ENCODE peak calls at places on chromosome 9, in six cellular contexts. B is D341Med, F is kidney glomerular epithelial cell, O is NCI-H345, V is heart right ventricle, E is IMR-90. A is an unnamed sample.

GRCh38 chr9:38687389-38687842 is 32.5 kb downstream of the FAM240B start:
- DNase-seq in B (no peak), V (peak), F (peak), E (no peak), O (no peak), A (no peak)

GRCh38 chr9:31542384-31543055 is 841.9 kb upstream of the ACO1 start:
- DNase-seq in E (peak), V (no peak), B (peak), O (peak), F (peak), A (no peak)

GRCh38 chr9:36141288-36141687 is 4.8 kb downstream of the GLIPR2 start:
- DNase-seq in O (no peak), V (no peak), F (peak), E (peak), B (no peak), A (no peak)

GRCh38 chr9:70600479-70600878 is 186.0 kb upstream of the KLF9 start:
- DNase-seq in F (no peak), E (peak), O (no peak), V (no peak), B (no peak), A (no peak)

GRCh38 chr9:17021379-17021970 is 113.4 kb upstream of the CNTLN start:
- DNase-seq in V (no peak), E (peak), F (no peak), O (no peak), B (no peak), A (no peak)

GRCh38 chr9:5321058-5321457 is 16.5 kb upstream of the RLN2 start:
- DNase-seq in V (no peak), E (peak), O (no peak), F (no peak), B (no peak), A (no peak)

GRCh38 chr9:117783828-117784227 is 79.6 kb downstream of the TLR4 start:
- DNase-seq in F (no peak), V (no peak), O (no peak), E (no peak), B (no peak), A (peak)

GRCh38 chr9:130805510-130806387 is 29.3 kb upstream of the ABL1 start:
- DNase-seq in E (peak), B (no peak), O (no peak), F (no peak), V (no peak), A (no peak)

GRCh38 chr9:115116620-115117284 is 1.2 kb downstream of the TNC start:
- DNase-seq in V (no peak), B (no peak), F (no peak), O (no peak), E (no peak), A (no peak)

A was measured in COLO829.